ENCODE peak calls at places on chromosomes 3 and 15, in six cellular contexts. One of them, this sample, is unnamed.

GRCh38 chr3:189842681-189843602 is 211.8 kb downstream of the TP63 start:
- DNase-seq in mesenteric fat pad: no peak
- DNase-seq in DMS 273 treated with DMSO at 0.1 percent for 48 hours: no peak
- DNase-seq in neuronal stem cell: no peak
- DNase-seq in pancreas: no peak
- DNase-seq in NCI-H2029 treated with DMSO at 0.1 percent for 48 hours: no peak
- DNase-seq in this sample: no peak

GRCh38 chr3:125166581-125166980 is 46.0 kb downstream of the SLC12A8 start:
- DNase-seq in mesenteric fat pad: no peak
- DNase-seq in DMS 273 treated with DMSO at 0.1 percent for 48 hours: no peak
- DNase-seq in neuronal stem cell: no peak
- DNase-seq in pancreas: no peak
- DNase-seq in NCI-H2029 treated with DMSO at 0.1 percent for 48 hours: no peak
- DNase-seq in this sample: no peak

GRCh38 chr3:125165189-125165947 is 47.2 kb downstream of the SLC12A8 start:
- DNase-seq in mesenteric fat pad: peak
- DNase-seq in DMS 273 treated with DMSO at 0.1 percent for 48 hours: no peak
- DNase-seq in neuronal stem cell: no peak
- DNase-seq in pancreas: no peak
- DNase-seq in NCI-H2029 treated with DMSO at 0.1 percent for 48 hours: no peak
- DNase-seq in this sample: peak

GRCh38 chr3:183548262-183548769 is 7.2 kb downstream of the KLHL6 start:
- DNase-seq in mesenteric fat pad: no peak
- DNase-seq in DMS 273 treated with DMSO at 0.1 percent for 48 hours: no peak
- DNase-seq in neuronal stem cell: peak
- DNase-seq in pancreas: peak
- DNase-seq in NCI-H2029 treated with DMSO at 0.1 percent for 48 hours: no peak
- DNase-seq in this sample: no peak

GRCh38 chr3:32542807-32543206 is 27.9 kb downstream of the DYNC1LI1 start:
- DNase-seq in mesenteric fat pad: no peak
- DNase-seq in DMS 273 treated with DMSO at 0.1 percent for 48 hours: no peak
- DNase-seq in neuronal stem cell: no peak
- DNase-seq in pancreas: no peak
- DNase-seq in NCI-H2029 treated with DMSO at 0.1 percent for 48 hours: no peak
- DNase-seq in this sample: no peak

GRCh38 chr15:69394556-69395282 is 19.4 kb upstream of the KIF23 start:
- DNase-seq in mesenteric fat pad: no peak
- DNase-seq in DMS 273 treated with DMSO at 0.1 percent for 48 hours: peak
- DNase-seq in neuronal stem cell: peak
- DNase-seq in pancreas: peak
- DNase-seq in NCI-H2029 treated with DMSO at 0.1 percent for 48 hours: no peak
- DNase-seq in this sample: peak

GRCh38 chr3:79406175-79406574 is 361.6 kb downstream of the ROBO1 start:
- DNase-seq in mesenteric fat pad: no peak
- DNase-seq in DMS 273 treated with DMSO at 0.1 percent for 48 hours: no peak
- DNase-seq in neuronal stem cell: no peak
- DNase-seq in pancreas: no peak
- DNase-seq in NCI-H2029 treated with DMSO at 0.1 percent for 48 hours: no peak
- DNase-seq in this sample: no peak

GRCh38 chr3:2097641-2098191 is 950 bp upstream of the CNTN4 start:
- DNase-seq in mesenteric fat pad: no peak
- DNase-seq in DMS 273 treated with DMSO at 0.1 percent for 48 hours: no peak
- DNase-seq in neuronal stem cell: no peak
- DNase-seq in pancreas: no peak
- DNase-seq in NCI-H2029 treated with DMSO at 0.1 percent for 48 hours: no peak
- DNase-seq in this sample: no peak

GRCh38 chr3:128996200-128996599 is 2.3 kb upstream of the CFAP92 start:
- DNase-seq in mesenteric fat pad: no peak
- DNase-seq in DMS 273 treated with DMSO at 0.1 percent for 48 hours: no peak
- DNase-seq in neuronal stem cell: no peak
- DNase-seq in pancreas: no peak
- DNase-seq in NCI-H2029 treated with DMSO at 0.1 percent for 48 hours: no peak
- DNase-seq in this sample: no peak

GRCh38 chr15:71201471-71201870 is 86.2 kb downstream of the THSD4 start:
- DNase-seq in mesenteric fat pad: no peak
- DNase-seq in DMS 273 treated with DMSO at 0.1 percent for 48 hours: peak
- DNase-seq in neuronal stem cell: no peak
- DNase-seq in pancreas: no peak
- DNase-seq in NCI-H2029 treated with DMSO at 0.1 percent for 48 hours: peak
- DNase-seq in this sample: no peak

GRCh38 chr15:78977091-78977571 is 32.3 kb upstream of the CTSH start:
- DNase-seq in mesenteric fat pad: no peak
- DNase-seq in DMS 273 treated with DMSO at 0.1 percent for 48 hours: no peak
- DNase-seq in neuronal stem cell: no peak
- DNase-seq in pancreas: no peak
- DNase-seq in NCI-H2029 treated with DMSO at 0.1 percent for 48 hours: no peak
- DNase-seq in this sample: peak

GRCh38 chr15:74793135-74794028 is 11.5 kb downstream of the CSK start:
- DNase-seq in mesenteric fat pad: no peak
- DNase-seq in DMS 273 treated with DMSO at 0.1 percent for 48 hours: no peak
- DNase-seq in neuronal stem cell: no peak
- DNase-seq in pancreas: no peak
- DNase-seq in NCI-H2029 treated with DMSO at 0.1 percent for 48 hours: no peak
- DNase-seq in this sample: no peak

GRCh38 chr3:67083277-67083676 is 85.2 kb downstream of the KBTBD8 start:
- DNase-seq in mesenteric fat pad: no peak
- DNase-seq in DMS 273 treated with DMSO at 0.1 percent for 48 hours: no peak
- DNase-seq in neuronal stem cell: no peak
- DNase-seq in pancreas: no peak
- DNase-seq in NCI-H2029 treated with DMSO at 0.1 percent for 48 hours: no peak
- DNase-seq in this sample: no peak

GRCh38 chr3:89692601-89693000 is 585.2 kb downstream of the EPHA3 start:
- DNase-seq in mesenteric fat pad: no peak
- DNase-seq in DMS 273 treated with DMSO at 0.1 percent for 48 hours: no peak
- DNase-seq in neuronal stem cell: no peak
- DNase-seq in pancreas: no peak
- DNase-seq in NCI-H2029 treated with DMSO at 0.1 percent for 48 hours: no peak
- DNase-seq in this sample: no peak

GRCh38 chr3:59759298-59760169 is 709.7 kb upstream of the CFAP20DC start:
- DNase-seq in mesenteric fat pad: no peak
- DNase-seq in DMS 273 treated with DMSO at 0.1 percent for 48 hours: no peak
- DNase-seq in neuronal stem cell: no peak
- DNase-seq in pancreas: no peak
- DNase-seq in NCI-H2029 treated with DMSO at 0.1 percent for 48 hours: no peak
- DNase-seq in this sample: no peak

GRCh38 chr3:168053115-168053514 is 42.6 kb downstream of the GOLIM4 start:
- DNase-seq in mesenteric fat pad: no peak
- DNase-seq in DMS 273 treated with DMSO at 0.1 percent for 48 hours: no peak
- DNase-seq in neuronal stem cell: no peak
- DNase-seq in pancreas: no peak
- DNase-seq in NCI-H2029 treated with DMSO at 0.1 percent for 48 hours: no peak
- DNase-seq in this sample: no peak

GRCh38 chr3:189744235-189744634 is 113.0 kb downstream of the TP63 start:
- DNase-seq in mesenteric fat pad: no peak
- DNase-seq in DMS 273 treated with DMSO at 0.1 percent for 48 hours: no peak
- DNase-seq in neuronal stem cell: no peak
- DNase-seq in pancreas: no peak
- DNase-seq in NCI-H2029 treated with DMSO at 0.1 percent for 48 hours: no peak
- DNase-seq in this sample: no peak

GRCh38 chr3:110254591-110254990 is 817.0 kb upstream of the NECTIN3 start:
- DNase-seq in mesenteric fat pad: no peak
- DNase-seq in DMS 273 treated with DMSO at 0.1 percent for 48 hours: no peak
- DNase-seq in neuronal stem cell: no peak
- DNase-seq in pancreas: no peak
- DNase-seq in NCI-H2029 treated with DMSO at 0.1 percent for 48 hours: no peak
- DNase-seq in this sample: no peak

GRCh38 chr3:15955968-15956367 is 158.2 kb upstream of the ANKRD28 start:
- DNase-seq in mesenteric fat pad: no peak
- DNase-seq in DMS 273 treated with DMSO at 0.1 percent for 48 hours: no peak
- DNase-seq in neuronal stem cell: no peak
- DNase-seq in pancreas: no peak
- DNase-seq in NCI-H2029 treated with DMSO at 0.1 percent for 48 hours: no peak
- DNase-seq in this sample: peak

GRCh38 chr3:4218426-4219226 is 84.5 kb upstream of the SETMAR start:
- DNase-seq in mesenteric fat pad: no peak
- DNase-seq in DMS 273 treated with DMSO at 0.1 percent for 48 hours: no peak
- DNase-seq in neuronal stem cell: no peak
- DNase-seq in pancreas: no peak
- DNase-seq in NCI-H2029 treated with DMSO at 0.1 percent for 48 hours: no peak
- DNase-seq in this sample: peak

GRCh38 chr3:172321035-172321434 is 127.2 kb downstream of the GHSR start:
- DNase-seq in mesenteric fat pad: no peak
- DNase-seq in DMS 273 treated with DMSO at 0.1 percent for 48 hours: no peak
- DNase-seq in neuronal stem cell: no peak
- DNase-seq in pancreas: no peak
- DNase-seq in NCI-H2029 treated with DMSO at 0.1 percent for 48 hours: no peak
- DNase-seq in this sample: no peak

GRCh38 chr15:98855815-98856539 is 151.6 kb downstream of the PGPEP1L start:
- DNase-seq in mesenteric fat pad: no peak
- DNase-seq in DMS 273 treated with DMSO at 0.1 percent for 48 hours: no peak
- DNase-seq in neuronal stem cell: no peak
- DNase-seq in pancreas: no peak
- DNase-seq in NCI-H2029 treated with DMSO at 0.1 percent for 48 hours: no peak
- DNase-seq in this sample: peak

GRCh38 chr3:42755681-42756578 is 17.1 kb downstream of the CCDC13 start:
- DNase-seq in mesenteric fat pad: peak
- DNase-seq in DMS 273 treated with DMSO at 0.1 percent for 48 hours: no peak
- DNase-seq in neuronal stem cell: no peak
- DNase-seq in pancreas: no peak
- DNase-seq in NCI-H2029 treated with DMSO at 0.1 percent for 48 hours: no peak
- DNase-seq in this sample: peak

GRCh38 chr15:43081283-43081682 is 24.6 kb downstream of the UBR1 start:
- DNase-seq in mesenteric fat pad: no peak
- DNase-seq in DMS 273 treated with DMSO at 0.1 percent for 48 hours: no peak
- DNase-seq in neuronal stem cell: no peak
- DNase-seq in pancreas: no peak
- DNase-seq in NCI-H2029 treated with DMSO at 0.1 percent for 48 hours: no peak
- DNase-seq in this sample: no peak

GRCh38 chr15:43229977-43230376 is 9.2 kb upstream of the EPB42 start:
- DNase-seq in mesenteric fat pad: peak
- DNase-seq in DMS 273 treated with DMSO at 0.1 percent for 48 hours: no peak
- DNase-seq in neuronal stem cell: no peak
- DNase-seq in pancreas: no peak
- DNase-seq in NCI-H2029 treated with DMSO at 0.1 percent for 48 hours: no peak
- DNase-seq in this sample: peak

GRCh38 chr15:79035111-79035601 is 55.4 kb downstream of the RASGRF1 start:
- DNase-seq in mesenteric fat pad: no peak
- DNase-seq in DMS 273 treated with DMSO at 0.1 percent for 48 hours: no peak
- DNase-seq in neuronal stem cell: no peak
- DNase-seq in pancreas: no peak
- DNase-seq in NCI-H2029 treated with DMSO at 0.1 percent for 48 hours: no peak
- DNase-seq in this sample: no peak

GRCh38 chr15:85751731-85752421 is 42.8 kb downstream of the KLHL25 start:
- DNase-seq in mesenteric fat pad: peak
- DNase-seq in DMS 273 treated with DMSO at 0.1 percent for 48 hours: no peak
- DNase-seq in neuronal stem cell: peak
- DNase-seq in pancreas: no peak
- DNase-seq in NCI-H2029 treated with DMSO at 0.1 percent for 48 hours: no peak
- DNase-seq in this sample: peak

GRCh38 chr3:153927107-153927506 is 194.1 kb upstream of the ARHGEF26 start:
- DNase-seq in mesenteric fat pad: no peak
- DNase-seq in DMS 273 treated with DMSO at 0.1 percent for 48 hours: no peak
- DNase-seq in neuronal stem cell: no peak
- DNase-seq in pancreas: no peak
- DNase-seq in NCI-H2029 treated with DMSO at 0.1 percent for 48 hours: no peak
- DNase-seq in this sample: peak

GRCh38 chr15:25171856-25172687 is 217.3 kb downstream of the SNRPN start:
- DNase-seq in mesenteric fat pad: peak
- DNase-seq in DMS 273 treated with DMSO at 0.1 percent for 48 hours: no peak
- DNase-seq in neuronal stem cell: no peak
- DNase-seq in pancreas: peak
- DNase-seq in NCI-H2029 treated with DMSO at 0.1 percent for 48 hours: no peak
- DNase-seq in this sample: no peak

GRCh38 chr15:52509500-52510244 is 19.0 kb downstream of the MYO5A start:
- DNase-seq in mesenteric fat pad: no peak
- DNase-seq in DMS 273 treated with DMSO at 0.1 percent for 48 hours: no peak
- DNase-seq in neuronal stem cell: no peak
- DNase-seq in pancreas: no peak
- DNase-seq in NCI-H2029 treated with DMSO at 0.1 percent for 48 hours: no peak
- DNase-seq in this sample: no peak

GRCh38 chr3:115359507-115359906 is 212.4 kb upstream of the ZBTB20 start:
- DNase-seq in mesenteric fat pad: no peak
- DNase-seq in DMS 273 treated with DMSO at 0.1 percent for 48 hours: no peak
- DNase-seq in neuronal stem cell: no peak
- DNase-seq in pancreas: no peak
- DNase-seq in NCI-H2029 treated with DMSO at 0.1 percent for 48 hours: no peak
- DNase-seq in this sample: no peak